ENCODE peak calls at places on chromosomes 3 and 15, in nine cellular contexts. B is H54; H is PC-3; L is amniotic stem cell; U is activated CD8-positive, alpha-beta memory T cell treated with anti-CD3 and anti-CD28 coated beads for 48 hours; R is activated CD4-positive, CD25-positive, alpha-beta regulatory T cell; Q is NCI-H1930; E is uterus; V is hepatic stellate cell. X is an unnamed sample.

GRCh38 chr3:52046186-52046913 is 10.0 kb downstream of the DUSP7 start:
- DNase-seq in B (peak), H (peak), L (peak), U (no peak), R (no peak), Q (no peak), E (peak), V (peak), X (peak)

GRCh38 chr3:135771760-135772159 is 193.8 kb upstream of the PPP2R3A start:
- DNase-seq in B (no peak), H (no peak), L (no peak), U (no peak), R (no peak), Q (no peak), E (no peak), V (no peak), X (no peak)

GRCh38 chr3:126371096-126371705 is 14.0 kb upstream of the KLF15 start:
- DNase-seq in B (no peak), H (no peak), L (no peak), U (no peak), R (no peak), Q (no peak), E (no peak), V (no peak), X (no peak)

GRCh38 chr15:27826411-27826810 is 272.7 kb downstream of the OCA2 start:
- DNase-seq in B (no peak), H (no peak), L (no peak), U (no peak), R (no peak), Q (no peak), E (no peak), V (no peak), X (no peak)

GRCh38 chr3:152322756-152323155 is 54.0 kb downstream of the MBNL1 start:
- DNase-seq in B (no peak), H (no peak), L (no peak), U (no peak), R (no peak), Q (no peak), E (no peak), V (no peak), X (no peak)

GRCh38 chr3:81496407-81497104 is 264.9 kb downstream of the GBE1 start:
- DNase-seq in B (no peak), H (peak), L (no peak), U (no peak), R (no peak), Q (no peak), E (no peak), V (no peak), X (no peak)

GRCh38 chr3:63228677-63229076 is 49.4 kb upstream of the SYNPR start:
- DNase-seq in B (no peak), H (peak), L (peak), U (no peak), R (no peak), Q (peak), E (no peak), V (peak), X (peak)

GRCh38 chr3:4821331-4821730 is 157.9 kb upstream of the BHLHE40 start:
- DNase-seq in B (no peak), H (peak), L (no peak), U (no peak), R (no peak), Q (no peak), E (no peak), V (no peak), X (no peak)

GRCh38 chr15:65583701-65584100 is 27.2 kb downstream of the INTS14 start:
- DNase-seq in B (no peak), H (no peak), L (no peak), U (no peak), R (peak), Q (no peak), E (no peak), V (peak), X (no peak)

GRCh38 chr3:11288786-11289637 is 16.8 kb downstream of the ATG7 start:
- DNase-seq in B (peak), H (peak), L (peak), U (no peak), R (no peak), Q (no peak), E (no peak), V (peak), X (no peak)

GRCh38 chr3:132342183-132342582 is 25.0 kb downstream of the ACP3 start:
- DNase-seq in B (no peak), H (peak), L (no peak), U (no peak), R (no peak), Q (no peak), E (no peak), V (no peak), X (no peak)

GRCh38 chr15:64127521-64128275 is 23.8 kb upstream of the SNX22 start:
- DNase-seq in B (no peak), H (no peak), L (no peak), U (no peak), R (no peak), Q (no peak), E (no peak), V (no peak), X (no peak)

GRCh38 chr15:57676578-57676977 is 29.9 kb upstream of the POLR2M start:
- DNase-seq in B (no peak), H (no peak), L (no peak), U (no peak), R (no peak), Q (no peak), E (no peak), V (no peak), X (no peak)

GRCh38 chr3:54853573-54854404 is 74.1 kb downstream of the LRTM1 start:
- DNase-seq in B (peak), H (peak), L (peak), U (peak), R (peak), Q (no peak), E (peak), V (peak), X (peak)

GRCh38 chr3:5707794-5708193 is 520.3 kb downstream of the EDEM1 start:
- DNase-seq in B (no peak), H (no peak), L (no peak), U (no peak), R (no peak), Q (no peak), E (no peak), V (no peak), X (no peak)

GRCh38 chr3:107884719-107885460 is 205.9 kb downstream of the CD47 start:
- DNase-seq in B (no peak), H (peak), L (peak), U (no peak), R (no peak), Q (no peak), E (no peak), V (peak), X (no peak)

GRCh38 chr15:83046558-83047127 is 20.4 kb downstream of the BTBD1 start:
- DNase-seq in B (no peak), H (peak), L (no peak), U (no peak), R (no peak), Q (no peak), E (no peak), V (peak), X (no peak)

GRCh38 chr3:127544151-127544805 is 46.3 kb downstream of the TPRA1 start:
- DNase-seq in B (peak), H (peak), L (peak), U (peak), R (peak), Q (peak), E (peak), V (peak), X (peak)